ENCODE peak calls at places on chromosomes 11 and 22, in eight cellular contexts. Y, X, M, J, W, Z, R and C are unnamed samples.

GRCh38 chr11:116861539-116861938 is 24.1 kb upstream of the APOA1 start:
- DNase-seq in Y (no peak), X (no peak), M (no peak), J (peak), W (peak), Z (no peak), R (no peak), C (no peak)

GRCh38 chr11:96293583-96293982 is 49.4 kb downstream of the MAML2 start:
- DNase-seq in Y (no peak), X (no peak), M (no peak), J (no peak), W (peak), Z (no peak), R (no peak), C (no peak)

GRCh38 chr22:38314140-38314991 is 2.9 kb downstream of the CSNK1E start:
- DNase-seq in Y (no peak), X (no peak), M (no peak), J (no peak), W (peak), Z (no peak), R (no peak), C (no peak)

GRCh38 chr11:121722431-121723256 is 269.9 kb upstream of the SORL1-AS1 start:
- DNase-seq in Y (no peak), X (no peak), M (peak), J (peak), W (peak), Z (peak), R (no peak), C (no peak)

GRCh38 chr11:77191823-77192495 is 63.9 kb downstream of the MYO7A start:
- DNase-seq in Y (peak), X (peak), M (no peak), J (no peak), W (peak), Z (peak), R (peak), C (no peak)

GRCh38 chr11:66467756-66468155 is 1.1 kb downstream of the PELI3 start:
- DNase-seq in Y (no peak), X (no peak), M (no peak), J (no peak), W (no peak), Z (no peak), R (no peak), C (peak)

GRCh38 chr11:44868021-44868420 is 82.7 kb downstream of the TP53I11 start:
- DNase-seq in Y (no peak), X (no peak), M (no peak), J (no peak), W (no peak), Z (no peak), R (no peak), C (no peak)

GRCh38 chr11:131056036-131056435 is 139.8 kb upstream of the SNX19 start:
- DNase-seq in Y (no peak), X (no peak), M (no peak), J (no peak), W (no peak), Z (no peak), R (no peak), C (no peak)

GRCh38 chr11:45253640-45254039 is 32.5 kb downstream of the SYT13 start:
- DNase-seq in Y (no peak), X (no peak), M (no peak), J (no peak), W (no peak), Z (no peak), R (no peak), C (no peak)